ENCODE peak calls at places on chromosomes 2 and 18, in seven cellular contexts. One of them, this sample, is unnamed.

GRCh38 chr2:15953891-15954680 is 13.7 kb downstream of the MYCN start:
- DNase-seq in choroid plexus epithelial cell: no peak
- DNase-seq in GM06990: no peak
- DNase-seq in adrenal gland: no peak
- DNase-seq in upper lobe of left lung: no peak
- DNase-seq in right atrium auricular region: no peak
- DNase-seq in IMR-90: no peak
- DNase-seq in this sample: no peak

GRCh38 chr2:232809349-232810124 is 33.2 kb upstream of the KCNJ13 start:
- DNase-seq in upper lobe of left lung: no peak
- DNase-seq in GM06990: no peak
- DNase-seq in IMR-90: no peak
- DNase-seq in right atrium auricular region: no peak
- DNase-seq in choroid plexus epithelial cell: peak; percentile 9
- DNase-seq in adrenal gland: no peak
- DNase-seq in this sample: no peak

GRCh38 chr2:26561918-26562810 is 79.0 kb downstream of the CIB4 start:
- DNase-seq in right atrium auricular region: no peak
- DNase-seq in GM06990: peak; percentile 20
- DNase-seq in adrenal gland: peak; percentile 57
- DNase-seq in choroid plexus epithelial cell: peak; percentile 5
- DNase-seq in upper lobe of left lung: peak; percentile 23
- DNase-seq in IMR-90: no peak
- DNase-seq in this sample: peak; percentile 61

GRCh38 chr2:11778923-11779757 is 32.7 kb downstream of the LPIN1 start:
- DNase-seq in upper lobe of left lung: peak; percentile 73
- DNase-seq in GM06990: peak; percentile 69
- DNase-seq in adrenal gland: peak; percentile 89
- DNase-seq in IMR-90: peak; percentile 48
- DNase-seq in choroid plexus epithelial cell: peak; percentile 73
- DNase-seq in right atrium auricular region: peak; percentile 77
- DNase-seq in this sample: peak; percentile 91

GRCh38 chr18:49849331-49850217 is 36.2 kb upstream of the ACAA2 start:
- DNase-seq in IMR-90: peak; percentile 92
- DNase-seq in choroid plexus epithelial cell: peak; percentile 94
- DNase-seq in right atrium auricular region: peak; percentile 58
- DNase-seq in adrenal gland: no peak
- DNase-seq in upper lobe of left lung: peak; percentile 71
- DNase-seq in GM06990: no peak
- DNase-seq in this sample: no peak

GRCh38 chr18:51401912-51402311 is 204.4 kb upstream of the MEX3C start:
- DNase-seq in right atrium auricular region: no peak
- DNase-seq in choroid plexus epithelial cell: no peak
- DNase-seq in upper lobe of left lung: no peak
- DNase-seq in IMR-90: no peak
- DNase-seq in adrenal gland: no peak
- DNase-seq in GM06990: no peak
- DNase-seq in this sample: no peak

GRCh38 chr18:59957957-59958356 is 58.2 kb downstream of the PMAIP1 start:
- DNase-seq in GM06990: peak; percentile 46
- DNase-seq in upper lobe of left lung: no peak
- DNase-seq in adrenal gland: peak; percentile 85
- DNase-seq in choroid plexus epithelial cell: peak; percentile 77
- DNase-seq in IMR-90: peak; percentile 83
- DNase-seq in right atrium auricular region: no peak
- DNase-seq in this sample: peak; percentile 37

GRCh38 chr2:222424729-222425671 is 657 bp downstream of the SGPP2 start:
- DNase-seq in upper lobe of left lung: peak; percentile 28
- DNase-seq in IMR-90: no peak
- DNase-seq in choroid plexus epithelial cell: no peak
- DNase-seq in right atrium auricular region: no peak
- DNase-seq in GM06990: peak; percentile 69
- DNase-seq in adrenal gland: peak; percentile 73
- DNase-seq in this sample: peak; percentile 32

GRCh38 chr2:134365356-134365755 is 111.5 kb downstream of the MGAT5 start:
- DNase-seq in right atrium auricular region: no peak
- DNase-seq in choroid plexus epithelial cell: peak; percentile 20
- DNase-seq in upper lobe of left lung: no peak
- DNase-seq in GM06990: no peak
- DNase-seq in IMR-90: no peak
- DNase-seq in adrenal gland: no peak
- DNase-seq in this sample: no peak
- TF ChIP-seq CTCF in right atrium auricular region: no peak
- TF ChIP-seq CTCF in choroid plexus epithelial cell: peak; percentile 22
- TF ChIP-seq CTCF in upper lobe of left lung: no peak
- TF ChIP-seq CTCF in GM06990: peak; percentile 9
- TF ChIP-seq CTCF in IMR-90: no peak
- TF ChIP-seq CTCF in adrenal gland: no peak
- TF ChIP-seq CTCF in this sample: no peak

GRCh38 chr2:17171446-17172049 is 346.7 kb downstream of the RAD51AP2 start:
- DNase-seq in GM06990: no peak
- DNase-seq in IMR-90: peak; percentile 23
- DNase-seq in right atrium auricular region: no peak
- DNase-seq in upper lobe of left lung: no peak
- DNase-seq in choroid plexus epithelial cell: peak; percentile 74
- DNase-seq in adrenal gland: peak; percentile 80
- DNase-seq in this sample: peak; percentile 75
- TF ChIP-seq CTCF in GM06990: peak; percentile 61
- TF ChIP-seq CTCF in IMR-90: peak; percentile 29
- TF ChIP-seq CTCF in right atrium auricular region: peak; percentile 28
- TF ChIP-seq CTCF in upper lobe of left lung: peak; percentile 33
- TF ChIP-seq CTCF in choroid plexus epithelial cell: peak; percentile 89
- TF ChIP-seq CTCF in adrenal gland: peak; percentile 67
- TF ChIP-seq CTCF in this sample: peak; percentile 83

DNA sequence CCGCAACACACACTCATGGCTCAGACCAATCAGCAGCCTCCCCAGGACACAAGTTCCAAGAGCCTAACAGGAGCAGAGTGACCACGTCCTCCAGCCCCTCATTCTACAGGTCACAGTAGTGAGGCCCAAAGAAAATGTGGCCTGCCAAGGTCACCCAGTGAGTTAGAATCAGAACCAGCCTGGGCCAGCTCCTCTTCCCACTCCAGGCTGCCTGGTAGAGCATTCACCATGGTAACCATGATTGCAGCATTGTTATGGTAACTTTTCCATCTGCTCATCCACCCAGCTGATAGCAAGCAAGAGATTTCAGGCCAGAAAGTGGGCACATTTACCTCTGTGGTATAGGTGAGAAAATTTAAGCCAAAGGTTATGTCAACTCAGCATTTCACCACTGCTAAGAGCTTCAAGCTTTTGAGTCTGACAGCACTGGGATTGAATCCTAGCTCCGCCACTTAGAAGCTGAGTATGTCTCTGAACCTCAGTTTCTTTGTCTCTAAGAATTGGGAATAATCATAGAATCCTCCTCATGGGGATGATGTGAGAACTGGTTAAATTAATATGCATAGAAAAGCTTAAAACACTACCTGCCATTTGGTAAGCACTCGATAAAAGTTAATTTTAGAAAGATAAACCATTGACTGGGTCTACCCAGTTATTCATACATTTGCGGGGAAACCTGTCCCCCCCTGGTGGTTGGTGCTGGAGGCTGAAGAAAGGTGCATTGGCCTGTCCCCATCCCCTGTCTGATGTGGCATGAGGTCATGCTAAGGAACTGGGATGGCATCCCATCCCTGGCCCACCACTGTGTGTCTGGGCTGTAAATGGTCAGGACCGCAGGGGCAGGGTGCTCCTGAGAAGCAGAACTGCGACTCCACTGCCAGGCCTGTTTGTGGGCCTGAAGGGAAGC is 181.5 kb downstream of the KLHL29 start:
- DNase-seq in GM06990: no peak
- DNase-seq in choroid plexus epithelial cell: peak; percentile 39
- DNase-seq in IMR-90: peak; percentile 32
- DNase-seq in upper lobe of left lung: no peak
- DNase-seq in right atrium auricular region: no peak
- DNase-seq in adrenal gland: no peak
- DNase-seq in this sample: peak; percentile 62
- TF ChIP-seq CTCF in GM06990: peak; percentile 66
- TF ChIP-seq CTCF in choroid plexus epithelial cell: peak; percentile 66
- TF ChIP-seq CTCF in IMR-90: peak; percentile 36
- TF ChIP-seq CTCF in upper lobe of left lung: no peak
- TF ChIP-seq CTCF in right atrium auricular region: no peak
- TF ChIP-seq CTCF in adrenal gland: peak; percentile 33
- TF ChIP-seq CTCF in this sample: peak; percentile 65

DNA sequence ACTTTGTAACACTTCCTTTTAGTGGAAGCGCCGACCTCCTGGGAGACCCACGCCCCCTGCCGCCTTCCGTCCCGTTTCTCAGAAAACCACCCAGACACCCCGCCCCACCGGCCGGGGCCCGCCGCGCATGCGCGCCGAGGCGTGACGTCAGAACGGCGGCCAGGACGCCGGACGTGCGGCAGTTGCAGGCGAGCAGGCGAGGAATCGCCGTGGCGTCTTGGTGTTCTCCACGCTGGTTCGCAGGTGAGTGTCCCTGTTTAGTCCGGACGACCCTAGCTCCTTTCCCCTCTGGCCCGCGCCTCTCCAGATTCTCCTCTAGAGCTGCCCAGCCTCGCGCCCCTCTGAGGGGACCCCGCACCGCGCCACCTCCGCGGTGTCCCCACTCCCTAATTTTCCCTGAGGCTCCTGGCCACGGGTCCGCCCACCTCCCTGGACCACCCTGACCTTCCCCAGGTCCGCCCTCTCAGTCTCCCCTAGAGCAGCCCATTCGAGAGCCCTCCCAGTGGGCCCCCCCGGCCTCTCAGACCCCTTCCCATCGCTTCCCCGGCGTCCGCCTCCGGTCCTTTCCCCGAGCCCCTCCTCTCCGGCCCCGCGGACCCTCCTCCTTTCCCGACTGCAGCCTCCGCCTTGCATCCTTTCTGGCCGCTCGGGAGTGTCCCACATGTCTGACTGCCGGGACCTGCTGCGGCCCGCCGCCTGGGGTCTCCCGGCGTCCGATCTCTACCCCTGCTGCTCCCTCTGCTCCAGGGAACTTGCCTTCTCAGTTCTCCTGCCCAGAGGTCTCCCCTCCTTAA is at the start of gene PLEKHB2:
- DNase-seq in right atrium auricular region: peak; percentile 92
- DNase-seq in IMR-90: peak; percentile 86
- DNase-seq in GM06990: peak; percentile 97
- DNase-seq in adrenal gland: peak; percentile 96
- DNase-seq in choroid plexus epithelial cell: peak; percentile 91
- DNase-seq in upper lobe of left lung: peak; percentile 88
- DNase-seq in this sample: peak; percentile 95
- TF ChIP-seq CTCF in right atrium auricular region: no peak
- TF ChIP-seq CTCF in IMR-90: peak; percentile 29
- TF ChIP-seq CTCF in GM06990: peak; percentile 31
- TF ChIP-seq CTCF in adrenal gland: no peak
- TF ChIP-seq CTCF in choroid plexus epithelial cell: peak; percentile 26
- TF ChIP-seq CTCF in upper lobe of left lung: no peak
- TF ChIP-seq CTCF in this sample: no peak

DNA sequence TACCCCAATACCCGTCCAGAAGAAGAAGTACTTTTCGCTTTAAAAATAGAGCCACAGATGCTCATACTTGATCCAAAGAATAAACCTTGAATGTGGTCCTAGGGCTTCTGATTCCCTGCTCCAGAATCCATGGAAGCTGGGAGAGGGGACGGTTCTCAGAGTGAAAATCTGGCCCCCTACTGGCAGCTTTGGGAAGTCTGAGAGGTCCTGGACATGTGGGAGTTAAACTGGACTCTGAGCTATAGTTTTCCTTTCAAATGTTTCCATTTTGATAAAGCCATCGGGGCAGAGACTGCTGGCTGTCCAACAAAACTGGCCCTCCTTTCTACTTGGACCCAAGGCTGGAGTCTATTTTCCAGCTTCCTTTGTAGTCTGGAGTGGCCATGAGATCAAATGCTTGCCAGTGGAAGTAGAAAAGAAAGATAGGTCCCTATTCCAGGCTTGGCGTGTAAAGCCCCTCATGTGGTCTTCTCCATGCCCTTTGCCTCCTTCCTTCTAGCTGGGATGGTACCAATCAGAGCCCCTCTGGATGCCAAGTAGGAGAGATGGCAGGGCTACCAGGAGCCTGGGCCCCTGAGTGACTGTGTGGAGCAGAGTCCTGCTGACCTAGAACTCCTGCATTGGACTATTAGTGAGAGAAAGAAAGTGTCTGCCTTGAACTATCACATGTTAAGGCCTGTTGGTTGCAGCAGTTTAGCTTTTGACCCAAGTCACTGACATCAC is 37.7 kb upstream of the TBC1D8 start:
- DNase-seq in upper lobe of left lung: no peak
- DNase-seq in GM06990: no peak
- DNase-seq in right atrium auricular region: no peak
- DNase-seq in choroid plexus epithelial cell: peak; percentile 57
- DNase-seq in IMR-90: peak; percentile 44
- DNase-seq in adrenal gland: peak; percentile 65
- DNase-seq in this sample: peak; percentile 78
- TF ChIP-seq CTCF in upper lobe of left lung: no peak
- TF ChIP-seq CTCF in GM06990: peak; percentile 41
- TF ChIP-seq CTCF in right atrium auricular region: no peak
- TF ChIP-seq CTCF in choroid plexus epithelial cell: peak; percentile 79
- TF ChIP-seq CTCF in IMR-90: peak; percentile 64
- TF ChIP-seq CTCF in adrenal gland: peak; percentile 51
- TF ChIP-seq CTCF in this sample: peak; percentile 82

This sample was measured in glutamatergic neuron.